ENCODE peak calls at places on chromosome 13, in nine cellular contexts. One of them, this sample, is unnamed.

GRCh38 chr13:40340368-40341085 is 325.9 kb downstream of the FOXO1 start:
- DNase-seq in choroid plexus epithelial cell: peak
- DNase-seq in astrocyte: peak
- DNase-seq in cardiac fibroblast: no peak
- DNase-seq in naive thymus-derived CD8-positive, alpha-beta T cell: no peak
- DNase-seq in endodermal cell: no peak
- DNase-seq in T-helper 2 cell: no peak
- DNase-seq in NCI-H2081: no peak
- DNase-seq in mucosa of gallbladder: no peak
- DNase-seq in this sample: no peak

GRCh38 chr13:33069365-33069764 is 53.1 kb downstream of the KL start:
- DNase-seq in choroid plexus epithelial cell: peak
- DNase-seq in astrocyte: no peak
- DNase-seq in cardiac fibroblast: peak
- DNase-seq in naive thymus-derived CD8-positive, alpha-beta T cell: no peak
- DNase-seq in endodermal cell: no peak
- DNase-seq in T-helper 2 cell: no peak
- DNase-seq in NCI-H2081: no peak
- DNase-seq in mucosa of gallbladder: no peak
- DNase-seq in this sample: no peak

GRCh38 chr13:81140675-81141074 is 799.7 kb upstream of the SPRY2 start:
- DNase-seq in choroid plexus epithelial cell: no peak
- DNase-seq in astrocyte: no peak
- DNase-seq in cardiac fibroblast: no peak
- DNase-seq in naive thymus-derived CD8-positive, alpha-beta T cell: no peak
- DNase-seq in endodermal cell: no peak
- DNase-seq in T-helper 2 cell: no peak
- DNase-seq in NCI-H2081: no peak
- DNase-seq in mucosa of gallbladder: no peak
- DNase-seq in this sample: no peak

GRCh38 chr13:41652735-41653361 is 195.5 kb downstream of the RGCC start:
- DNase-seq in choroid plexus epithelial cell: peak
- DNase-seq in astrocyte: no peak
- DNase-seq in cardiac fibroblast: peak
- DNase-seq in naive thymus-derived CD8-positive, alpha-beta T cell: peak
- DNase-seq in endodermal cell: no peak
- DNase-seq in T-helper 2 cell: no peak
- DNase-seq in NCI-H2081: peak
- DNase-seq in mucosa of gallbladder: peak
- DNase-seq in this sample: no peak

GRCh38 chr13:26310470-26310869 is 56.5 kb downstream of the CDK8 start:
- DNase-seq in choroid plexus epithelial cell: no peak
- DNase-seq in astrocyte: no peak
- DNase-seq in cardiac fibroblast: no peak
- DNase-seq in naive thymus-derived CD8-positive, alpha-beta T cell: no peak
- DNase-seq in endodermal cell: no peak
- DNase-seq in T-helper 2 cell: no peak
- DNase-seq in NCI-H2081: no peak
- DNase-seq in mucosa of gallbladder: no peak
- DNase-seq in this sample: no peak

GRCh38 chr13:107422421-107422820 is 792.9 kb downstream of the LIG4 start:
- DNase-seq in choroid plexus epithelial cell: no peak
- DNase-seq in astrocyte: no peak
- DNase-seq in cardiac fibroblast: no peak
- DNase-seq in naive thymus-derived CD8-positive, alpha-beta T cell: no peak
- DNase-seq in endodermal cell: no peak
- DNase-seq in T-helper 2 cell: no peak
- DNase-seq in NCI-H2081: no peak
- DNase-seq in mucosa of gallbladder: no peak
- DNase-seq in this sample: no peak

GRCh38 chr13:33798023-33798422 is 19.9 kb upstream of the RFC3 start:
- DNase-seq in choroid plexus epithelial cell: no peak
- DNase-seq in astrocyte: no peak
- DNase-seq in cardiac fibroblast: no peak
- DNase-seq in naive thymus-derived CD8-positive, alpha-beta T cell: no peak
- DNase-seq in endodermal cell: no peak
- DNase-seq in T-helper 2 cell: no peak
- DNase-seq in NCI-H2081: no peak
- DNase-seq in mucosa of gallbladder: no peak
- DNase-seq in this sample: no peak

GRCh38 chr13:52348983-52349780 is 56.8 kb downstream of the THSD1 start:
- DNase-seq in choroid plexus epithelial cell: peak
- DNase-seq in astrocyte: peak
- DNase-seq in cardiac fibroblast: peak
- DNase-seq in naive thymus-derived CD8-positive, alpha-beta T cell: no peak
- DNase-seq in endodermal cell: no peak
- DNase-seq in T-helper 2 cell: no peak
- DNase-seq in NCI-H2081: no peak
- DNase-seq in mucosa of gallbladder: no peak
- DNase-seq in this sample: no peak

GRCh38 chr13:47175172-47175806 is 278.4 kb upstream of the HTR2A start:
- DNase-seq in choroid plexus epithelial cell: peak
- DNase-seq in astrocyte: peak
- DNase-seq in cardiac fibroblast: peak
- DNase-seq in naive thymus-derived CD8-positive, alpha-beta T cell: no peak
- DNase-seq in endodermal cell: no peak
- DNase-seq in T-helper 2 cell: no peak
- DNase-seq in NCI-H2081: no peak
- DNase-seq in mucosa of gallbladder: no peak
- DNase-seq in this sample: no peak

GRCh38 chr13:83879431-83880171 is 2.7 kb downstream of the SLITRK1 start:
- DNase-seq in choroid plexus epithelial cell: no peak
- DNase-seq in astrocyte: peak
- DNase-seq in cardiac fibroblast: no peak
- DNase-seq in naive thymus-derived CD8-positive, alpha-beta T cell: no peak
- DNase-seq in endodermal cell: peak
- DNase-seq in T-helper 2 cell: no peak
- DNase-seq in NCI-H2081: no peak
- DNase-seq in mucosa of gallbladder: no peak
- DNase-seq in this sample: no peak

GRCh38 chr13:91647361-91647970 is 249.0 kb downstream of the GPC5 start:
- DNase-seq in choroid plexus epithelial cell: no peak
- DNase-seq in astrocyte: peak
- DNase-seq in cardiac fibroblast: no peak
- DNase-seq in naive thymus-derived CD8-positive, alpha-beta T cell: no peak
- DNase-seq in endodermal cell: peak
- DNase-seq in T-helper 2 cell: no peak
- DNase-seq in NCI-H2081: peak
- DNase-seq in mucosa of gallbladder: no peak
- DNase-seq in this sample: no peak

GRCh38 chr13:81738364-81738763 is 1397.4 kb upstream of the SPRY2 start:
- DNase-seq in choroid plexus epithelial cell: peak
- DNase-seq in astrocyte: no peak
- DNase-seq in cardiac fibroblast: no peak
- DNase-seq in naive thymus-derived CD8-positive, alpha-beta T cell: no peak
- DNase-seq in endodermal cell: no peak
- DNase-seq in T-helper 2 cell: no peak
- DNase-seq in NCI-H2081: no peak
- DNase-seq in mucosa of gallbladder: no peak
- DNase-seq in this sample: no peak

GRCh38 chr13:48662226-48662625 is 8.5 kb downstream of the CYSLTR2 start:
- DNase-seq in choroid plexus epithelial cell: no peak
- DNase-seq in astrocyte: no peak
- DNase-seq in cardiac fibroblast: no peak
- DNase-seq in naive thymus-derived CD8-positive, alpha-beta T cell: no peak
- DNase-seq in endodermal cell: no peak
- DNase-seq in T-helper 2 cell: no peak
- DNase-seq in NCI-H2081: no peak
- DNase-seq in mucosa of gallbladder: no peak
- DNase-seq in this sample: no peak

This sample was measured in activated effector memory CD4-positive, alpha-beta T cell treated with anti-CD3 and anti-CD28 coated beads, Interleukin-2, amount 50 U/mL, for 16 hours.